ENCODE peak calls at places on chromosomes 5 and 9, in five cellular contexts. One of them, this sample, is unnamed.

GRCh38 chr9:72362118-72362531 is 2.9 kb downstream of the ZFAND5 start:
- DNase-seq in activated T-cell treated with anti-CD3 and anti-CD28 coated beads, Interleukin-2, amount 50 U/mL, for 72 hours: no peak
- DNase-seq in fibroblast of the aortic adventitia: peak; percentile 60
- DNase-seq in activated naive CD4-positive, alpha-beta T cell treated with anti-CD3 and anti-CD28 coated beads, Interleukin-2, amount 50 U/mL, for 72 hours: no peak
- DNase-seq in T-helper 17 cell: no peak
- DNase-seq in this sample: no peak

GRCh38 chr5:108765647-108766046 is 17.9 kb downstream of the FER start:
- DNase-seq in activated T-cell treated with anti-CD3 and anti-CD28 coated beads, Interleukin-2, amount 50 U/mL, for 72 hours: no peak
- DNase-seq in fibroblast of the aortic adventitia: no peak
- DNase-seq in activated naive CD4-positive, alpha-beta T cell treated with anti-CD3 and anti-CD28 coated beads, Interleukin-2, amount 50 U/mL, for 72 hours: no peak
- DNase-seq in T-helper 17 cell: no peak
- DNase-seq in this sample: no peak

GRCh38 chr9:118331622-118332045 is 627.4 kb downstream of the TLR4 start:
- DNase-seq in activated T-cell treated with anti-CD3 and anti-CD28 coated beads, Interleukin-2, amount 50 U/mL, for 72 hours: no peak
- DNase-seq in fibroblast of the aortic adventitia: peak; percentile 48
- DNase-seq in activated naive CD4-positive, alpha-beta T cell treated with anti-CD3 and anti-CD28 coated beads, Interleukin-2, amount 50 U/mL, for 72 hours: no peak
- DNase-seq in T-helper 17 cell: no peak
- DNase-seq in this sample: peak; percentile 27

GRCh38 chr9:89465726-89466308 is 32.1 kb downstream of the SEMA4D start:
- DNase-seq in activated T-cell treated with anti-CD3 and anti-CD28 coated beads, Interleukin-2, amount 50 U/mL, for 72 hours: no peak
- DNase-seq in fibroblast of the aortic adventitia: no peak
- DNase-seq in activated naive CD4-positive, alpha-beta T cell treated with anti-CD3 and anti-CD28 coated beads, Interleukin-2, amount 50 U/mL, for 72 hours: no peak
- DNase-seq in T-helper 17 cell: no peak
- DNase-seq in this sample: no peak

GRCh38 chr5:10310073-10310779 is 2.5 kb upstream of the CMBL start:
- DNase-seq in activated T-cell treated with anti-CD3 and anti-CD28 coated beads, Interleukin-2, amount 50 U/mL, for 72 hours: no peak
- DNase-seq in fibroblast of the aortic adventitia: no peak
- DNase-seq in activated naive CD4-positive, alpha-beta T cell treated with anti-CD3 and anti-CD28 coated beads, Interleukin-2, amount 50 U/mL, for 72 hours: no peak
- DNase-seq in T-helper 17 cell: no peak
- DNase-seq in this sample: peak; percentile 22

GRCh38 chr9:91163773-91164471 is 197.8 kb downstream of the AUH start:
- DNase-seq in activated T-cell treated with anti-CD3 and anti-CD28 coated beads, Interleukin-2, amount 50 U/mL, for 72 hours: peak; percentile 69
- DNase-seq in fibroblast of the aortic adventitia: no peak
- DNase-seq in activated naive CD4-positive, alpha-beta T cell treated with anti-CD3 and anti-CD28 coated beads, Interleukin-2, amount 50 U/mL, for 72 hours: no peak
- DNase-seq in T-helper 17 cell: no peak
- DNase-seq in this sample: no peak

GRCh38 chr5:154380263-154380662 is 65.5 kb upstream of the SAP30L start:
- DNase-seq in activated T-cell treated with anti-CD3 and anti-CD28 coated beads, Interleukin-2, amount 50 U/mL, for 72 hours: no peak
- DNase-seq in fibroblast of the aortic adventitia: no peak
- DNase-seq in activated naive CD4-positive, alpha-beta T cell treated with anti-CD3 and anti-CD28 coated beads, Interleukin-2, amount 50 U/mL, for 72 hours: no peak
- DNase-seq in T-helper 17 cell: no peak
- DNase-seq in this sample: no peak

GRCh38 chr5:90709323-90710148 is 150.9 kb downstream of the ADGRV1 start:
- DNase-seq in activated T-cell treated with anti-CD3 and anti-CD28 coated beads, Interleukin-2, amount 50 U/mL, for 72 hours: peak; percentile 4
- DNase-seq in fibroblast of the aortic adventitia: peak; percentile 36
- DNase-seq in activated naive CD4-positive, alpha-beta T cell treated with anti-CD3 and anti-CD28 coated beads, Interleukin-2, amount 50 U/mL, for 72 hours: no peak
- DNase-seq in T-helper 17 cell: no peak
- DNase-seq in this sample: peak; percentile 50

GRCh38 chr5:133225671-133226152 is 173.9 kb downstream of the HSPA4 start:
- DNase-seq in activated T-cell treated with anti-CD3 and anti-CD28 coated beads, Interleukin-2, amount 50 U/mL, for 72 hours: no peak
- DNase-seq in fibroblast of the aortic adventitia: peak; percentile 35
- DNase-seq in activated naive CD4-positive, alpha-beta T cell treated with anti-CD3 and anti-CD28 coated beads, Interleukin-2, amount 50 U/mL, for 72 hours: no peak
- DNase-seq in T-helper 17 cell: no peak
- DNase-seq in this sample: no peak

GRCh38 chr5:123700624-123701023 is 188.6 kb downstream of the CSNK1G3 start:
- DNase-seq in activated T-cell treated with anti-CD3 and anti-CD28 coated beads, Interleukin-2, amount 50 U/mL, for 72 hours: no peak
- DNase-seq in fibroblast of the aortic adventitia: peak; percentile 99
- DNase-seq in activated naive CD4-positive, alpha-beta T cell treated with anti-CD3 and anti-CD28 coated beads, Interleukin-2, amount 50 U/mL, for 72 hours: no peak
- DNase-seq in T-helper 17 cell: no peak
- DNase-seq in this sample: peak; percentile 99

GRCh38 chr9:116686693-116687073 is 422 bp upstream of the TRIM32 start:
- DNase-seq in activated T-cell treated with anti-CD3 and anti-CD28 coated beads, Interleukin-2, amount 50 U/mL, for 72 hours: no peak
- DNase-seq in fibroblast of the aortic adventitia: no peak
- DNase-seq in activated naive CD4-positive, alpha-beta T cell treated with anti-CD3 and anti-CD28 coated beads, Interleukin-2, amount 50 U/mL, for 72 hours: no peak
- DNase-seq in T-helper 17 cell: no peak
- DNase-seq in this sample: no peak

GRCh38 chr5:154472871-154473580 is 5.0 kb downstream of the HAND1 start:
- DNase-seq in activated T-cell treated with anti-CD3 and anti-CD28 coated beads, Interleukin-2, amount 50 U/mL, for 72 hours: no peak
- DNase-seq in fibroblast of the aortic adventitia: no peak
- DNase-seq in activated naive CD4-positive, alpha-beta T cell treated with anti-CD3 and anti-CD28 coated beads, Interleukin-2, amount 50 U/mL, for 72 hours: no peak
- DNase-seq in T-helper 17 cell: no peak
- DNase-seq in this sample: no peak

GRCh38 chr5:83583859-83584258 is 112.3 kb downstream of the VCAN start:
- DNase-seq in activated T-cell treated with anti-CD3 and anti-CD28 coated beads, Interleukin-2, amount 50 U/mL, for 72 hours: no peak
- DNase-seq in fibroblast of the aortic adventitia: peak; percentile 75
- DNase-seq in activated naive CD4-positive, alpha-beta T cell treated with anti-CD3 and anti-CD28 coated beads, Interleukin-2, amount 50 U/mL, for 72 hours: no peak
- DNase-seq in T-helper 17 cell: no peak
- DNase-seq in this sample: peak; percentile 68

GRCh38 chr9:123617952-123618678 is 262.1 kb downstream of the CRB2 start:
- DNase-seq in activated T-cell treated with anti-CD3 and anti-CD28 coated beads, Interleukin-2, amount 50 U/mL, for 72 hours: no peak
- DNase-seq in fibroblast of the aortic adventitia: no peak
- DNase-seq in activated naive CD4-positive, alpha-beta T cell treated with anti-CD3 and anti-CD28 coated beads, Interleukin-2, amount 50 U/mL, for 72 hours: no peak
- DNase-seq in T-helper 17 cell: no peak
- DNase-seq in this sample: no peak

GRCh38 chr5:155822177-155822576 is 504.8 kb upstream of the SGCD start:
- DNase-seq in activated T-cell treated with anti-CD3 and anti-CD28 coated beads, Interleukin-2, amount 50 U/mL, for 72 hours: no peak
- DNase-seq in fibroblast of the aortic adventitia: no peak
- DNase-seq in activated naive CD4-positive, alpha-beta T cell treated with anti-CD3 and anti-CD28 coated beads, Interleukin-2, amount 50 U/mL, for 72 hours: no peak
- DNase-seq in T-helper 17 cell: no peak
- DNase-seq in this sample: no peak

GRCh38 chr9:135335691-135336181 is 143.8 kb upstream of the PPP1R26 start:
- DNase-seq in activated T-cell treated with anti-CD3 and anti-CD28 coated beads, Interleukin-2, amount 50 U/mL, for 72 hours: no peak
- DNase-seq in fibroblast of the aortic adventitia: no peak
- DNase-seq in activated naive CD4-positive, alpha-beta T cell treated with anti-CD3 and anti-CD28 coated beads, Interleukin-2, amount 50 U/mL, for 72 hours: no peak
- DNase-seq in T-helper 17 cell: no peak
- DNase-seq in this sample: no peak

GRCh38 chr5:141944086-141944485 is 13.9 kb downstream of the PCDH12 start:
- DNase-seq in activated T-cell treated with anti-CD3 and anti-CD28 coated beads, Interleukin-2, amount 50 U/mL, for 72 hours: no peak
- DNase-seq in fibroblast of the aortic adventitia: no peak
- DNase-seq in activated naive CD4-positive, alpha-beta T cell treated with anti-CD3 and anti-CD28 coated beads, Interleukin-2, amount 50 U/mL, for 72 hours: no peak
- DNase-seq in T-helper 17 cell: no peak
- DNase-seq in this sample: no peak

GRCh38 chr5:74034738-74035137 is 408.7 kb downstream of the ARHGEF28 start:
- DNase-seq in activated T-cell treated with anti-CD3 and anti-CD28 coated beads, Interleukin-2, amount 50 U/mL, for 72 hours: no peak
- DNase-seq in fibroblast of the aortic adventitia: peak; percentile 59
- DNase-seq in activated naive CD4-positive, alpha-beta T cell treated with anti-CD3 and anti-CD28 coated beads, Interleukin-2, amount 50 U/mL, for 72 hours: no peak
- DNase-seq in T-helper 17 cell: no peak
- DNase-seq in this sample: peak; percentile 76

GRCh38 chr9:34430843-34431437 is 27.4 kb downstream of the FAM219A start:
- DNase-seq in activated T-cell treated with anti-CD3 and anti-CD28 coated beads, Interleukin-2, amount 50 U/mL, for 72 hours: peak; percentile 7
- DNase-seq in fibroblast of the aortic adventitia: peak; percentile 91
- DNase-seq in activated naive CD4-positive, alpha-beta T cell treated with anti-CD3 and anti-CD28 coated beads, Interleukin-2, amount 50 U/mL, for 72 hours: peak; percentile 29
- DNase-seq in T-helper 17 cell: no peak
- DNase-seq in this sample: peak; percentile 89

GRCh38 chr9:68704804-68705635 is at the start of gene PIP5K1B:
- DNase-seq in activated T-cell treated with anti-CD3 and anti-CD28 coated beads, Interleukin-2, amount 50 U/mL, for 72 hours: peak; percentile 66
- DNase-seq in fibroblast of the aortic adventitia: peak; percentile 22
- DNase-seq in activated naive CD4-positive, alpha-beta T cell treated with anti-CD3 and anti-CD28 coated beads, Interleukin-2, amount 50 U/mL, for 72 hours: peak; percentile 66
- DNase-seq in T-helper 17 cell: no peak
- DNase-seq in this sample: peak; percentile 40

GRCh38 chr5:36054646-36055045 is 12.0 kb downstream of the UGT3A2 start:
- DNase-seq in activated T-cell treated with anti-CD3 and anti-CD28 coated beads, Interleukin-2, amount 50 U/mL, for 72 hours: no peak
- DNase-seq in fibroblast of the aortic adventitia: no peak
- DNase-seq in activated naive CD4-positive, alpha-beta T cell treated with anti-CD3 and anti-CD28 coated beads, Interleukin-2, amount 50 U/mL, for 72 hours: no peak
- DNase-seq in T-helper 17 cell: no peak
- DNase-seq in this sample: no peak

GRCh38 chr5:54390015-54390414 is 65.5 kb upstream of the HSPB3 start:
- DNase-seq in activated T-cell treated with anti-CD3 and anti-CD28 coated beads, Interleukin-2, amount 50 U/mL, for 72 hours: no peak
- DNase-seq in fibroblast of the aortic adventitia: peak; percentile 76
- DNase-seq in activated naive CD4-positive, alpha-beta T cell treated with anti-CD3 and anti-CD28 coated beads, Interleukin-2, amount 50 U/mL, for 72 hours: no peak
- DNase-seq in T-helper 17 cell: no peak
- DNase-seq in this sample: peak; percentile 82

GRCh38 chr5:143350790-143351603 is 52.5 kb downstream of the NR3C1 start:
- DNase-seq in activated T-cell treated with anti-CD3 and anti-CD28 coated beads, Interleukin-2, amount 50 U/mL, for 72 hours: no peak
- DNase-seq in fibroblast of the aortic adventitia: peak; percentile 83
- DNase-seq in activated naive CD4-positive, alpha-beta T cell treated with anti-CD3 and anti-CD28 coated beads, Interleukin-2, amount 50 U/mL, for 72 hours: peak; percentile 11
- DNase-seq in T-helper 17 cell: no peak
- DNase-seq in this sample: peak; percentile 87

GRCh38 chr9:112777914-112778313 is 27.4 kb downstream of the SNX30 start:
- DNase-seq in activated T-cell treated with anti-CD3 and anti-CD28 coated beads, Interleukin-2, amount 50 U/mL, for 72 hours: peak; percentile 51
- DNase-seq in fibroblast of the aortic adventitia: no peak
- DNase-seq in activated naive CD4-positive, alpha-beta T cell treated with anti-CD3 and anti-CD28 coated beads, Interleukin-2, amount 50 U/mL, for 72 hours: no peak
- DNase-seq in T-helper 17 cell: no peak
- DNase-seq in this sample: no peak

GRCh38 chr5:154214236-154215106 is 23.9 kb downstream of the GALNT10 start:
- DNase-seq in activated T-cell treated with anti-CD3 and anti-CD28 coated beads, Interleukin-2, amount 50 U/mL, for 72 hours: peak; percentile 41
- DNase-seq in fibroblast of the aortic adventitia: peak; percentile 71
- DNase-seq in activated naive CD4-positive, alpha-beta T cell treated with anti-CD3 and anti-CD28 coated beads, Interleukin-2, amount 50 U/mL, for 72 hours: no peak
- DNase-seq in T-helper 17 cell: no peak
- DNase-seq in this sample: peak; percentile 65

This sample was measured in fibroblast of pulmonary artery.